ENCODE peak calls at places on chromosome 19, in seven cellular contexts. H is cardiac muscle cell, Y is colonic mucosa, G is fibroblast of lung, F is sigmoid colon, R is brain microvascular endothelial cell, J is A549. L is an unnamed sample.

GRCh38 chr19:13132471-13133166 is 14.6 kb downstream of the NACC1 start:
- DNase-seq in H (no peak), Y (no peak), G (peak), F (no peak), R (peak), J (no peak), L (no peak)

GRCh38 chr19:49019242-49019932 is 2.5 kb upstream of the LHB start:
- DNase-seq in H (peak), Y (peak), G (no peak), F (no peak), R (peak), J (peak), L (no peak)

GRCh38 chr19:41637484-41637883 is 10.6 kb upstream of the CEACAM4 start:
- DNase-seq in H (no peak), Y (no peak), G (no peak), F (no peak), R (no peak), J (no peak), L (no peak)

GRCh38 chr19:13153627-13154240 is 3.5 kb downstream of the IER2 start:
- DNase-seq in H (peak), Y (peak), G (peak), F (peak), R (no peak), J (no peak), L (peak)

GRCh38 chr19:17107546-17108452 is 32.2 kb downstream of the MYO9B start:
- DNase-seq in H (no peak), Y (peak), G (peak), F (peak), R (peak), J (peak), L (peak)

GRCh38 chr19:29645911-29646310 is 19.4 kb upstream of the PLEKHF1 start:
- DNase-seq in H (no peak), Y (no peak), G (peak), F (no peak), R (peak), J (no peak), L (no peak)

GRCh38 chr19:1251503-1252220 is 3.3 kb downstream of the MIDN start:
- DNase-seq in H (no peak), Y (no peak), G (no peak), F (peak), R (no peak), J (peak), L (no peak)

GRCh38 chr19:49847731-49848696 is 2.9 kb upstream of the PTOV1 start:
- DNase-seq in H (no peak), Y (no peak), G (peak), F (no peak), R (peak), J (no peak), L (no peak)

GRCh38 chr19:2252481-2253105 is 3.5 kb downstream of the AMH start:
- DNase-seq in H (no peak), Y (no peak), G (no peak), F (no peak), R (no peak), J (no peak), L (no peak)

GRCh38 chr19:18205180-18205915 is 1.5 kb upstream of the RAB3A start:
- DNase-seq in H (peak), Y (peak), G (peak), F (peak), R (peak), J (no peak), L (peak)

GRCh38 chr19:56403261-56403660 is 871 bp upstream of the ZNF583 start:
- DNase-seq in H (peak), Y (no peak), G (peak), F (no peak), R (no peak), J (no peak), L (no peak)

GRCh38 chr19:48738557-48739399 is 1.6 kb downstream of the RASIP1 start:
- DNase-seq in H (peak), Y (peak), G (peak), F (peak), R (peak), J (peak), L (peak)

GRCh38 chr19:20414133-20414532 is 151.4 kb downstream of the ZNF737 start:
- DNase-seq in H (no peak), Y (no peak), G (no peak), F (no peak), R (no peak), J (no peak), L (no peak)

GRCh38 chr19:35018379-35018778 is 11.9 kb upstream of the SCN1B start:
- DNase-seq in H (no peak), Y (no peak), G (no peak), F (no peak), R (no peak), J (no peak), L (no peak)

GRCh38 chr19:53879145-53880037 is 2.6 kb upstream of the PRKCG start:
- DNase-seq in H (peak), Y (peak), G (peak), F (peak), R (peak), J (peak), L (peak)

GRCh38 chr19:1847684-1848398 is 442 bp downstream of the REXO1 start:
- DNase-seq in H (peak), Y (peak), G (peak), F (no peak), R (peak), J (no peak), L (no peak)

GRCh38 chr19:51644636-51645271 is 1.9 kb downstream of the SIGLEC14 start:
- DNase-seq in H (no peak), Y (no peak), G (no peak), F (no peak), R (no peak), J (no peak), L (no peak)

GRCh38 chr19:2111425-2111824 is 14.7 kb downstream of the IZUMO4 start:
- DNase-seq in H (no peak), Y (no peak), G (no peak), F (no peak), R (no peak), J (no peak), L (no peak)

GRCh38 chr19:49408816-49409440 is 14.3 kb downstream of the PTH2 start:
- DNase-seq in H (no peak), Y (no peak), G (peak), F (no peak), R (no peak), J (no peak), L (no peak)

GRCh38 chr19:3065675-3066357 is 3.5 kb upstream of the TLE5 start:
- DNase-seq in H (no peak), Y (peak), G (no peak), F (no peak), R (no peak), J (no peak), L (no peak)

GRCh38 chr19:11345122-11345752 is 831 bp downstream of the TMEM205 start:
- DNase-seq in H (no peak), Y (peak), G (peak), F (no peak), R (no peak), J (no peak), L (no peak)

GRCh38 chr19:49664171-49665070 is 1.2 kb downstream of the IRF3 start:
- DNase-seq in H (peak), Y (peak), G (peak), F (peak), R (peak), J (peak), L (peak)

GRCh38 chr19:33499671-33500506 is 21.7 kb downstream of the PEPD start:
- DNase-seq in H (no peak), Y (no peak), G (no peak), F (peak), R (no peak), J (no peak), L (no peak)

GRCh38 chr19:33497778-33498175 is 23.8 kb downstream of the PEPD start:
- DNase-seq in H (no peak), Y (no peak), G (no peak), F (peak), R (no peak), J (no peak), L (no peak)

GRCh38 chr19:33499248-33499647 is 22.3 kb downstream of the PEPD start:
- DNase-seq in H (no peak), Y (no peak), G (no peak), F (peak), R (no peak), J (no peak), L (no peak)

GRCh38 chr19:33497151-33497777 is 24.3 kb downstream of the PEPD start:
- DNase-seq in H (no peak), Y (no peak), G (no peak), F (peak), R (no peak), J (no peak), L (no peak)

GRCh38 chr19:33498391-33499000 is 23.1 kb downstream of the PEPD start:
- DNase-seq in H (no peak), Y (no peak), G (no peak), F (peak), R (no peak), J (no peak), L (no peak)
- H3K4me3 ChIP-seq in H (no peak), Y (no peak), G (no peak), F (no peak), R (no peak), J (no peak), L (no peak)

GRCh38 chr19:38792250-38793111 is 3.5 kb downstream of the LGALS7B start:
- DNase-seq in H (no peak), Y (peak), G (no peak), F (peak), R (no peak), J (no peak), L (no peak)
- TF ChIP-seq CTCF in H (peak), Y (peak), G (no peak), F (no peak), R (peak), J (no peak), L (no peak)

GRCh38 chr19:58560007-58560887 is 1.8 kb upstream of the UBE2M start:
- DNase-seq in H (no peak), Y (peak), G (no peak), F (peak), R (no peak), J (no peak), L (no peak)

GRCh38 chr19:58559275-58560006 is 1.0 kb upstream of the UBE2M start:
- DNase-seq in H (peak), Y (peak), G (peak), F (peak), R (peak), J (peak), L (peak)

GRCh38 chr19:58558066-58558622 is at the start of gene UBE2M:
- DNase-seq in H (peak), Y (peak), G (peak), F (peak), R (no peak), J (peak), L (peak)

GRCh38 chr19:58557253-58558065 is 952 bp downstream of the UBE2M start:
- DNase-seq in H (no peak), Y (peak), G (no peak), F (peak), R (no peak), J (no peak), L (peak)

DNA sequence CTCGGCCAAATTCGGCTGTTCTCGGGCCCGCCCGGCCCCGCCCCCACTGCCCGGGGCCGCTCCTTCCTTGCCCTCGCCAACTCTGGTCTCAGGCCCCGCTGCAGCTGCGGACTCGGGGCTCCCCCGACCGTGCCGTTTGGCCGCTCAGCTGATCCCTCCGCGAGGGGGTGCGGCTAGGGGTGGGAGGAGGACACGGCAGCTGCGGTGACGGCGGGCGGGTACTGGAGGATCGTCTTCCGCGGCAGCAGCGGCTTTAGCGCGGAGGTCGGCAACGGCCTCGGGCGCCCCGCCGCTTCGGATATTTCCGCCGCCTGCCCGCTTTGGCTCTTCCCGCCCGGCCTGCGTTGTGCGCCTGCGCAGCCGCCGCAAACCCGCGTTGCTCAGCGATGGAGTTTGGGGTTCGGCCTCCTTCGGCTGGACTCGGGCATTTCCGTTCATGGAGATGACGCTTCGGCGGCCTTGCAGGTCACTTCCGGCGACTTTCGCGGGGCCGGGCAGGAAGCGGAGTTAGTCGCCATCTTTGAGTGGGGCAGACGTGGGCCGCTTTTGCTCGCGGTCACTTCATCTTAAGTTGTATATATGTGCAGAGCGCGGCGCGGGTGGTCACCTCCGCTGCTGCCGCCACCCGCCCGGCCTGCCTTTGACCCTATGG is 338 bp upstream of the UBE2M start:
- DNase-seq in H (peak), Y (peak), G (peak), F (peak), R (peak), J (peak), L (peak)
- H3K27ac ChIP-seq in H (peak), Y (peak), G (peak), F (peak), R (peak), J (peak), L (peak)

DNA sequence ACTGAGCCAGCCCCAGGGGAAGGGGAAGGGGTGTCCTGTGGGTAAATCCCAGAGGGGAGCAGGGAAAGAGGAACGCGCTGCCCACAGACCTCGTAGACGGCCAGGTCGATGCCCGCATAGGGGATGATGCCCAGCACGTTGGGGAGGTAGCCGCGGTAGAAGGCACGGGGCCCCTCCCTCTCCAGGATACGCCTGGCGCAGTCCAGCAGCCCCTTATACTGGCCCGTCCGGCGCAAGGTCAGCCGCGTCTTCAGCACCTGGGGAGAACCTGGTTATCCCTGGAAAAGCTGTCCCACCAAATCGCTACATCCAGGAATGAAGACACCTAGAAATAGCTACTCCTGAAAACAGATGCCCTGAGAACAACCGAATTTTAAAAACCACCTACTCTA is 7.4 kb downstream of the SLC25A23 start:
- DNase-seq in H (no peak), Y (no peak), G (no peak), F (no peak), R (no peak), J (no peak), L (no peak)
- H3K4me3 ChIP-seq in H (no peak), Y (no peak), G (no peak), F (no peak), R (no peak), J (no peak), L (no peak)

GRCh38 chr19:4362871-4363545 is 19.6 kb downstream of the MPND start:
- DNase-seq in H (no peak), Y (no peak), G (no peak), F (no peak), R (no peak), J (peak), L (no peak)
- TF ChIP-seq CTCF in H (no peak), Y (no peak), G (no peak), F (no peak), R (peak), J (peak), L (no peak)